ENCODE peak calls at places on chromosomes 6 and 20, in six cellular contexts. V is left ventricle myocardium inferior; M is stomach; Q is naive thymus-derived CD4-positive, alpha-beta T cell; P is SK-N-SH; D is CD8-positive, alpha-beta memory T cell. F is an unnamed sample.

GRCh38 chr6:145206247-145206907 is 528.9 kb downstream of the EPM2A start:
- DNase-seq in V (no peak), M (no peak), Q (no peak), P (peak; percentile 52), D (no peak), F (no peak)

GRCh38 chr6:38702471-38703397 is at the start of gene GLO1:
- DNase-seq in V (peak; percentile 98), M (peak; percentile 98), Q (peak; percentile 95), P (peak; percentile 97), D (peak; percentile 97), F (peak; percentile 97)

GRCh38 chr6:100599088-100599770 is 134.5 kb upstream of the SIM1 start:
- DNase-seq in V (no peak), M (no peak), Q (no peak), P (no peak), D (no peak), F (no peak)

GRCh38 chr6:1579096-1579495 is 30.6 kb upstream of the FOXC1 start:
- DNase-seq in V (no peak), M (no peak), Q (no peak), P (no peak), D (no peak), F (no peak)

GRCh38 chr6:99080191-99080590 is 132.4 kb upstream of the FBXL4 start:
- DNase-seq in V (no peak), M (no peak), Q (no peak), P (no peak), D (no peak), F (no peak)

GRCh38 chr6:125095501-125096301 is 57.9 kb upstream of the TPD52L1 start:
- DNase-seq in V (no peak), M (no peak), Q (no peak), P (no peak), D (no peak), F (no peak)

GRCh38 chr20:31425797-31426196 is 14.6 kb upstream of the DEFB123 start:
- DNase-seq in V (no peak), M (no peak), Q (no peak), P (no peak), D (no peak), F (no peak)

GRCh38 chr6:41334482-41335023 is 855 bp upstream of the NCR2 start:
- DNase-seq in V (no peak), M (no peak), Q (no peak), P (peak; percentile 41), D (no peak), F (peak; percentile 43)

GRCh38 chr6:16766043-16766521 is 4.8 kb upstream of the ATXN1 start:
- DNase-seq in V (no peak), M (no peak), Q (no peak), P (no peak), D (no peak), F (no peak)

GRCh38 chr20:2793471-2793870 is 7.0 kb downstream of the CPXM1 start:
- DNase-seq in V (no peak), M (no peak), Q (no peak), P (no peak), D (no peak), F (no peak)

GRCh38 chr6:137313928-137314855 is 95.0 kb upstream of the IFNGR1 start:
- DNase-seq in V (peak; percentile 75), M (peak; percentile 72), Q (peak; percentile 47), P (peak; percentile 64), D (peak; percentile 77), F (peak; percentile 39)

GRCh38 chr6:127606131-127606562 is 29.2 kb downstream of the C6orf58 start:
- DNase-seq in V (no peak), M (no peak), Q (peak; percentile 22), P (peak; percentile 17), D (peak; percentile 29), F (peak; percentile 22)

GRCh38 chr20:24650091-24650490 is 180.7 kb downstream of the SYNDIG1 start:
- DNase-seq in V (no peak), M (no peak), Q (no peak), P (no peak), D (no peak), F (no peak)

GRCh38 chr6:125780540-125781306 is 10.0 kb upstream of the NCOA7 start:
- DNase-seq in V (peak; percentile 45), M (peak; percentile 52), Q (peak; percentile 75), P (peak; percentile 60), D (peak; percentile 65), F (peak; percentile 17)

GRCh38 chr6:132354517-132355167 is 46.6 kb downstream of the MOXD1 start:
- DNase-seq in V (no peak), M (peak; percentile 44), Q (peak; percentile 45), P (no peak), D (peak; percentile 61), F (no peak)

GRCh38 chr6:167988945-167989841 is 8.3 kb upstream of the KIF25 start:
- DNase-seq in V (no peak), M (no peak), Q (no peak), P (no peak), D (no peak), F (no peak)

GRCh38 chr6:85764844-85765243 is 122.2 kb upstream of the SYNCRIP start:
- DNase-seq in V (no peak), M (no peak), Q (no peak), P (no peak), D (no peak), F (no peak)

GRCh38 chr20:48275737-48276342 is 490.6 kb upstream of the SULF2 start:
- DNase-seq in V (no peak), M (no peak), Q (no peak), P (peak; percentile 16), D (no peak), F (peak; percentile 38)

GRCh38 chr6:87918461-87918941 is 129.1 kb upstream of the SPACA1 start:
- DNase-seq in V (no peak), M (no peak), Q (no peak), P (no peak), D (no peak), F (no peak)

GRCh38 chr20:4633780-4634179 is 87.9 kb upstream of the PRND start:
- DNase-seq in V (no peak), M (no peak), Q (no peak), P (no peak), D (no peak), F (no peak)

GRCh38 chr6:16345449-16346330 is 107.3 kb downstream of the GMPR start:
- DNase-seq in V (no peak), M (no peak), Q (no peak), P (peak; percentile 78), D (no peak), F (peak; percentile 37)

GRCh38 chr20:8602389-8603116 is 466.3 kb upstream of the PLCB4 start:
- DNase-seq in V (no peak), M (no peak), Q (peak; percentile 1), P (no peak), D (no peak), F (no peak)

GRCh38 chr6:44627091-44627878 is 239.8 kb downstream of the CDC5L start:
- DNase-seq in V (peak; percentile 40), M (no peak), Q (no peak), P (no peak), D (no peak), F (peak; percentile 73)

GRCh38 chr6:144179237-144179636 is 28.9 kb downstream of the STX11 start:
- DNase-seq in V (no peak), M (no peak), Q (no peak), P (no peak), D (no peak), F (no peak)

GRCh38 chr20:57470212-57470522 is 54.8 kb downstream of the CTCFL start:
- DNase-seq in V (no peak), M (no peak), Q (no peak), P (no peak), D (no peak), F (no peak)

GRCh38 chr6:114108119-114109002 is 137.4 kb upstream of the HDAC2 start:
- DNase-seq in V (peak; percentile 39), M (peak; percentile 69), Q (no peak), P (peak; percentile 23), D (no peak), F (peak; percentile 43)

GRCh38 chr20:48523191-48523757 is 304.5 kb downstream of the PREX1 start:
- DNase-seq in V (no peak), M (no peak), Q (no peak), P (peak; percentile 25), D (no peak), F (peak; percentile 87)

GRCh38 chr6:134519456-134519855 is 201.5 kb upstream of the SGK1 start:
- DNase-seq in V (no peak), M (no peak), Q (peak; percentile 69), P (no peak), D (peak; percentile 55), F (no peak)

GRCh38 chr20:1215386-1216170 is 10.3 kb upstream of the RAD21L1 start:
- DNase-seq in V (no peak), M (no peak), Q (peak; percentile 54), P (no peak), D (no peak), F (no peak)

DNA sequence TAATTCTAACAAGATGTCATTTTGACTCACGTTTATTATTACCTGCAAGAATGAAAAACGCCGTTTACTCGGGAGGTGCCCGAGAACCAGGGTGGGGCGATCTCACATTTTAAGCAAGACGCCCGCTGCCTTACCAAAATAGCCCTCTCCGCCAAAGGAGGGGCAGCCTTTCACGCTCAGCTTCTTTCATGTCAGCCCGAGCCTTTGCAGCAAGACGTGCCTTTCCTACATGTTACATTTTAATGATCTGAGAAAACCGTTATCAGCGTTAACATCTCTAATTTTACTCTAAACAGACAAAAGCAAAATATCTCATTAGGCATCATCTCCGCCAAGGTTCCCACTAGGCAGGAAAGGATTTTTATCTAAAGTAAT is 2.0 kb downstream of the BACH2 start:
- DNase-seq in V (no peak), M (no peak), Q (peak; percentile 72), P (peak; percentile 21), D (peak; percentile 62), F (peak; percentile 39)
- H3K4me3 ChIP-seq in V (peak overlapping the region; percentile 90), M (peak overlapping the region; percentile 66), Q (peak overlapping the region; percentile 59), P (peak overlapping the region; percentile 59), D (peak overlapping the region; percentile 75), F (peak overlapping the region; percentile 64)

GRCh38 chr20:62322428-62323073 is 19.8 kb downstream of the ADRM1 start:
- DNase-seq in V (no peak), M (no peak), Q (no peak), P (no peak), D (no peak), F (no peak)

GRCh38 chr20:62319346-62319909 is 16.6 kb downstream of the ADRM1 start:
- DNase-seq in V (no peak), M (no peak), Q (no peak), P (no peak), D (no peak), F (no peak)

GRCh38 chr20:62321978-62322377 is 19.2 kb downstream of the ADRM1 start:
- DNase-seq in V (no peak), M (no peak), Q (no peak), P (no peak), D (no peak), F (no peak)

GRCh38 chr20:62321521-62321948 is 18.7 kb downstream of the ADRM1 start:
- DNase-seq in V (no peak), M (no peak), Q (no peak), P (peak; percentile 85), D (no peak), F (peak; percentile 96)

GRCh38 chr20:62320581-62321354 is 18.0 kb downstream of the ADRM1 start:
- DNase-seq in V (no peak), M (no peak), Q (no peak), P (peak; percentile 82), D (no peak), F (peak; percentile 94)
- H3K36me3 ChIP-seq in V (peaks cover 73% of the 10 kb centered on the region), M (peaks cover 54% of the 10 kb centered on the region), Q (no peaks in the 10 kb centered on the region), P (no peaks in the 10 kb centered on the region), D (no peaks in the 10 kb centered on the region), F (peaks cover 47% of the 10 kb centered on the region)

GRCh38 chr6:13924949-13925881 is at the start of gene RNF182:
- DNase-seq in V (no peak), M (no peak), Q (peak; percentile 4), P (peak; percentile 17), D (no peak), F (peak; percentile 39)
- H3K27me3 ChIP-seq in V (peaks cover 95% of the 10 kb centered on the region), M (peaks cover 76% of the 10 kb centered on the region), Q (peaks cover 32% of the 10 kb centered on the region), P (no peaks in the 10 kb centered on the region), D (peaks cover 40% of the 10 kb centered on the region), F (peaks cover 14% of the 10 kb centered on the region)

GRCh38 chr6:106099235-106099537 is 13.1 kb downstream of the PRDM1 start:
- DNase-seq in V (no peak), M (no peak), Q (no peak), P (no peak), D (no peak), F (no peak)
- H3K4me3 ChIP-seq in V (peak overlapping the region; percentile 58), M (peak overlapping the region; percentile 38), Q (peak overlapping the region; percentile 60), P (no peak overlapping the region), D (peak overlapping the region; percentile 75), F (peak overlapping the region; percentile 1)

F was measured in H7.